ENCODE peak calls at places on chromosomes 11 and 22, in four cellular contexts. H is upper lobe of right lung, D is tibial nerve, O is heart left ventricle. B is an unnamed sample.

GRCh38 chr11:33652930-33653329 is 47.7 kb downstream of the C11orf91 start:
- DNase-seq in H (no peak), D (no peak), O (no peak), B (no peak)

GRCh38 chr11:91981995-91982394 is 242.6 kb upstream of the FAT3 start:
- DNase-seq in H (no peak), D (peak; percentile 13), O (peak; percentile 71), B (peak; percentile 61)

GRCh38 chr11:6303657-6304056 is 16.6 kb downstream of the CAVIN3 start:
- DNase-seq in H (no peak), D (no peak), O (no peak), B (no peak)

GRCh38 chr11:67400251-67400941 is 1.3 kb downstream of the PPP1CA start:
- DNase-seq in H (no peak), D (no peak), O (peak; percentile 56), B (no peak)

GRCh38 chr11:35343033-35343598 is 76.2 kb downstream of the SLC1A2 start:
- DNase-seq in H (no peak), D (no peak), O (no peak), B (no peak)

GRCh38 chr11:77590194-77590591 is 440 bp downstream of the AQP11 start:
- DNase-seq in H (no peak), D (no peak), O (peak; percentile 40), B (no peak)

GRCh38 chr11:129968611-129969419 is 33.8 kb downstream of the PRDM10 start:
- DNase-seq in H (no peak), D (no peak), O (no peak), B (no peak)

GRCh38 chr11:68377389-68377795 is 65.0 kb downstream of the LRP5 start:
- DNase-seq in H (no peak), D (no peak), O (no peak), B (no peak)

GRCh38 chr11:58922475-58922874 is 16.8 kb upstream of the GLYATL1 start:
- DNase-seq in H (no peak), D (no peak), O (no peak), B (no peak)

GRCh38 chr11:88555018-88555828 is 217.7 kb upstream of the CTSC start:
- DNase-seq in H (no peak), D (peak; percentile 17), O (no peak), B (no peak)

GRCh38 chr11:78268516-78269410 is 80.0 kb downstream of the USP35 start:
- DNase-seq in H (no peak), D (no peak), O (peak; percentile 65), B (peak; percentile 74)

GRCh38 chr11:128323381-128323780 is 264.0 kb downstream of the ETS1 start:
- DNase-seq in H (no peak), D (no peak), O (no peak), B (no peak)

GRCh38 chr22:31841029-31841827 is 87.4 kb downstream of the DEPDC5 start:
- DNase-seq in H (no peak), D (no peak), O (no peak), B (no peak)

GRCh38 chr11:92180664-92181251 is 43.9 kb upstream of the FAT3 start:
- DNase-seq in H (no peak), D (no peak), O (no peak), B (no peak)

GRCh38 chr11:17531818-17532131 is 12.4 kb downstream of the USH1C start:
- DNase-seq in H (no peak), D (no peak), O (no peak), B (no peak)

GRCh38 chr22:25223269-25223850 is 3.9 kb downstream of the CRYBB2 start:
- DNase-seq in H (no peak), D (no peak), O (no peak), B (no peak)

GRCh38 chr11:65503923-65504670 is 5.3 kb downstream of the MALAT1 start:
- DNase-seq in H (no peak), D (no peak), O (no peak), B (no peak)

GRCh38 chr11:8127442-8127841 is 41.4 kb downstream of the RIC3 start:
- DNase-seq in H (no peak), D (no peak), O (no peak), B (no peak)

GRCh38 chr11:120532511-120533196 is 21.1 kb downstream of the GRIK4 start:
- DNase-seq in H (no peak), D (no peak), O (no peak), B (no peak)

GRCh38 chr11:33598426-33599069 is 102.1 kb downstream of the C11orf91 start:
- DNase-seq in H (no peak), D (no peak), O (no peak), B (no peak)

DNA sequence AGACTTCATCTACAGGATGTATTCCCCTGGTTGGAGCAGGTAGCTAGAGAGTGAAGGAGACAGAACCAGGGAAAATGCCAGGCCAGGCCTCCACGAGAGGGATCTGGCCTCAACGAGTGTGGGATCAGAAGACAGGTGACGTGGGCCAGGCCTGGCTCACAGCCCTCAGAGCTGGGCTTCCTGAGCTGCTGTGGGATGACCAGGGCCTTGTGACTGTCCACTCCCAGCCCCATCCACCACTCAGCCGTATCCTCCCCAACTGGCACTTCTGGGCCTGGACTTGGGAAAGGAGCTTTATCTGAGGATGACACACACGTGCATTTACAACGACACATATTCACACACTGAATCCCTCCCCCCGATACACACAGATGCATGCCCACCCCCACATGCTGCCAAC is 93.2 kb downstream of the TP53I11 start:
- DNase-seq in H (no peak), D (no peak), O (no peak), B (no peak)
- H3K4me1 ChIP-seq in H (peaks cover 8% of the 10 kb centered on the region), D (no peaks in the 10 kb centered on the region), O (peaks cover 50% of the 10 kb centered on the region), B (peaks cover 5% of the 10 kb centered on the region)

DNA sequence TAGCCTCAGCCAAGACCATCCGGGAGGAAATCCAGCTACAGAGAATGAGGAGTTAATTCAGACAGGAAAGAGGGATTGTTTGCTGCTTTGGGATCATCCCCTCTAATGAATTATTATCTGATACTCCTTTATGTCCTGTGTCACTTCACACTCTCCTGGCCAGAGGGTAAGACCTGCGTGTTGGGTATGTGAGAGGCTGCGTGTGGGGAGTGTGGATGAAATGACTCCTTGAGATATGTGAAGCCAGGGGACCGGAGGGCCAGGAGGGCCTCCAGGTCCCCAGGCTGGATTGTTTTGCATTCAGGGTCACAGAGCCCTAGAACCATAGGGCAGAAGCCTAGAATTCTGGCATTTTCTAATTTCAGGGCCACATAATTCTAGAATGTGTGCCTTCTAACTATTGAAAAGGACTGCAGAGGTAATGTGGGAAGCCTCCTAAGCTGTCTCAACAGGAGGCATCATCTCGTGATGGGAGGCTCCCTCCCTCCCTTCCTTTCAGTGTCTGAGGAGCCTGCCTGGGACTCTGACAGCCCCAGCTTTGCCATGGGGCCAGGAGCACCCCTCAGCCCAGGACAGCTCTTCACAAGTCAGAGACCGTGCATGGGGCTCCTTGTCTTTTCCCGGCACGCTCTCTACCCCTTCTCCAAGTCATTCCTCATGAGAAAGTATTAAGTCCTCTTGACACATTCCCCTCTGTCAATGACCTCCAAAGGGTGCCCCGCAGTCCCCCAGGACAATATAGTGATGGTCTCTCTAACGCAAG is 3.7 kb downstream of the TPBGL start:
- DNase-seq in H (no peak), D (no peak), O (no peak), B (peak; percentile 50)
- H3K27me3 ChIP-seq in H (peaks cover 38% of the 10 kb centered on the region), D (no peaks in the 10 kb centered on the region), O (peaks cover 52% of the 10 kb centered on the region), B (peaks cover 5% of the 10 kb centered on the region)

DNA sequence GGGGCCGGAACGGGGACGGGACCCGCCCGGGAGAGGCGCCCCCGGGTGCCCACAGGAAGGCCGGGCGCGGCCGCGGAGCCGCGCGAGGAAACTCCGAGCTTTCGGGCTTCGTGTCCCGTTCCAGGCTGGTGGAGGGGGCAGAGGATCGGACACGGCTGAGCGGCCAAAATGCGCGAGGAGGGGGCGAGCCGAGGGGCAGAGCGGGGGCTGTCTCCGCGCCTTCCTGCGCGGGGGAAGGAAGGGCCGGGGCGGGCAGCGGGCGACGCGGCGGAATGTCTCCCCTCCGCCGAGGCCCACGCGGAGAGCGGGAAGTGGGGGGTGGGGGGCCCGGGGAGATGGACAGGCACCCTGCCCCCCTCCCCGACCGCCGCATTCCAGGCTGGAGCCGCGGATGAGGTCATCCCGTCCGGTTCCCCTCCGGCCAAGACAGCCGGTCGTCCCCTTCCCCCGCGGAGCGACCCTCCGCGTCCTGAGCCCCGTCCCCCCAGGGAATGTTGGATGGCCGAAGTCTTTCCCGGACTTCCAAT is 465 bp downstream of the CDC42EP1 start:
- DNase-seq in H (peak; percentile 85), D (no peak), O (peak; percentile 81), B (peak; percentile 80)
- H3K4me1 ChIP-seq in H (peaks cover 58% of the 10 kb centered on the region), D (no peaks in the 10 kb centered on the region), O (peaks cover 78% of the 10 kb centered on the region), B (peaks cover 32% of the 10 kb centered on the region)

GRCh38 chr11:134890446-134890845 is 478.4 kb upstream of the B3GAT1 start:
- DNase-seq in H (no peak), D (no peak), O (no peak), B (no peak)
- H3K27me3 ChIP-seq in H (peaks cover 8% of the 10 kb centered on the region), D (no peaks in the 10 kb centered on the region), O (no peaks in the 10 kb centered on the region), B (no peaks in the 10 kb centered on the region)

DNA sequence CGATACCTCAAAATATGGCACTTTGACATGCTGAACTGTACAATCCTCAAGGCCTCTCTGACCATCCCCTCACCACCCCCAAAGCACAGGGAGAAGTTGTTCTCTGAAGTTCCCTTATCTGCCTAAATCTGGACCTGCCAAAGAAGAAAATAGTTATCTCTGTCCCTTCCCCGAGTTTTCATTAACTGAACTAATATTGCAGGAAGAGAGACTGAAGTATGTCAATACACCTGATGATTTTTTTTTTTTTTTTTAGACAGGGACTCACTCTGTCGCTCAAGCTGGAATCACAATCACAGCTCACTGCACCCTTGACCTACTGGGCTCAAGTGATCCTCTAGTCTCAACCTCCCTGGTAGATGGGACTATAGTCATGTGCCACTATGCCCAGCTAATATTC is 75.0 kb downstream of the SIK3 start:
- DNase-seq in H (no peak), D (no peak), O (no peak), B (no peak)
- H3K4me1 ChIP-seq in H (peaks cover 30% of the 10 kb centered on the region), D (no peaks in the 10 kb centered on the region), O (peaks cover 37% of the 10 kb centered on the region), B (no peaks in the 10 kb centered on the region)

B was measured in ascending aorta.